ENCODE peak calls at places on chromosomes 11 and 22, in six cellular contexts. N, X, I, L, W and K are unnamed samples.

GRCh38 chr22:29116397-29117123 is 43.7 kb downstream of the KREMEN1 start:
- DNase-seq in N (no peak), X (no peak), I (no peak), L (no peak), W (no peak), K (no peak)

GRCh38 chr11:85182437-85183109 is 444.6 kb downstream of the DLG2 start:
- DNase-seq in N (peak; percentile 44), X (peak; percentile 59), I (no peak), L (no peak), W (no peak), K (peak; percentile 18)

GRCh38 chr11:65445604-65446445 is 23.2 kb downstream of the NEAT1 start:
- DNase-seq in N (peak; percentile 24), X (peak; percentile 38), I (peak; percentile 29), L (peak; percentile 90), W (peak; percentile 78), K (no peak)

GRCh38 chr22:42651134-42651533 is 1.9 kb upstream of the CYB5R3 start:
- DNase-seq in N (no peak), X (peak; percentile 18), I (no peak), L (no peak), W (no peak), K (peak; percentile 24)

GRCh38 chr11:12376259-12376971 is 956 bp upstream of the PARVA start:
- DNase-seq in N (no peak), X (peak; percentile 74), I (no peak), L (peak; percentile 88), W (no peak), K (no peak)

GRCh38 chr22:48236261-48236660 is 1473.8 kb downstream of the TBC1D22A start:
- DNase-seq in N (no peak), X (no peak), I (no peak), L (no peak), W (no peak), K (no peak)

GRCh38 chr11:14378171-14378570 is 19.2 kb upstream of the RRAS2 start:
- DNase-seq in N (no peak), X (no peak), I (no peak), L (no peak), W (no peak), K (no peak)

GRCh38 chr11:69491071-69492031 is 9.9 kb downstream of the LINC01488 start:
- DNase-seq in N (no peak), X (no peak), I (no peak), L (no peak), W (peak; percentile 71), K (no peak)

GRCh38 chr11:66956689-66957290 is 1.4 kb downstream of the PC start:
- DNase-seq in N (no peak), X (peak; percentile 87), I (no peak), L (no peak), W (no peak), K (peak; percentile 43)

GRCh38 chr11:67439321-67440228 is 2.1 kb upstream of the PTPRCAP start:
- DNase-seq in N (peak; percentile 31), X (peak; percentile 10), I (no peak), L (no peak), W (no peak), K (peak; percentile 45)

GRCh38 chr11:14029971-14030531 is 67.5 kb downstream of the SPON1 start:
- DNase-seq in N (no peak), X (no peak), I (peak; percentile 87), L (no peak), W (no peak), K (peak; percentile 46)

GRCh38 chr22:48097723-48098122 is 1335.3 kb downstream of the TBC1D22A start:
- DNase-seq in N (peak; percentile 60), X (no peak), I (no peak), L (no peak), W (no peak), K (no peak)

GRCh38 chr11:66686801-66687750 is 9.4 kb upstream of the RBM4B start:
- DNase-seq in N (no peak), X (no peak), I (no peak), L (peak; percentile 88), W (peak; percentile 57), K (no peak)

GRCh38 chr11:106173291-106173690 is 95.8 kb downstream of the AASDHPPT start:
- DNase-seq in N (no peak), X (no peak), I (no peak), L (no peak), W (no peak), K (no peak)

GRCh38 chr11:58286249-58286648 is 18.2 kb upstream of the OR10W1 start:
- DNase-seq in N (peak; percentile 42), X (peak; percentile 27), I (no peak), L (no peak), W (no peak), K (peak; percentile 38)

GRCh38 chr11:117953029-117953671 is 23.9 kb upstream of the TMPRSS13 start:
- DNase-seq in N (no peak), X (no peak), I (peak; percentile 15), L (no peak), W (peak; percentile 34), K (no peak)

GRCh38 chr11:124535552-124536232 is 7.8 kb downstream of the OR8B12 start:
- DNase-seq in N (no peak), X (no peak), I (no peak), L (no peak), W (no peak), K (no peak)

GRCh38 chr22:46417268-46417580 is 81.7 kb downstream of the TRMU start:
- DNase-seq in N (no peak), X (no peak), I (no peak), L (no peak), W (no peak), K (no peak)

GRCh38 chr11:111225871-111226270 is 19.7 kb upstream of the POU2AF2 start:
- DNase-seq in N (no peak), X (no peak), I (no peak), L (no peak), W (no peak), K (no peak)

GRCh38 chr11:11843233-11843632 is 1.5 kb downstream of the USP47 start:
- DNase-seq in N (peak; percentile 36), X (peak; percentile 73), I (no peak), L (no peak), W (no peak), K (no peak)

GRCh38 chr22:38412435-38413084 is 42.4 kb downstream of the KCNJ4 start:
- DNase-seq in N (no peak), X (no peak), I (peak; percentile 25), L (peak; percentile 82), W (peak; percentile 74), K (peak; percentile 46)

GRCh38 chr11:110479070-110479444 is 49.3 kb downstream of the FDX1 start:
- DNase-seq in N (no peak), X (peak; percentile 12), I (no peak), L (no peak), W (no peak), K (no peak)

GRCh38 chr11:123069878-123070821 is 8.2 kb upstream of the HSPA8 start:
- DNase-seq in N (peak; percentile 70), X (no peak), I (no peak), L (no peak), W (no peak), K (no peak)

GRCh38 chr11:73154178-73154577 is 12.1 kb upstream of the FCHSD2 start:
- DNase-seq in N (peak; percentile 96), X (no peak), I (no peak), L (peak; percentile 77), W (peak; percentile 83), K (no peak)

GRCh38 chr11:488062-488461 is 19.0 kb downstream of the RNH1 start:
- DNase-seq in N (no peak), X (no peak), I (no peak), L (no peak), W (no peak), K (no peak)

GRCh38 chr11:133928628-133929059 is 28.1 kb downstream of the IGSF9B start:
- DNase-seq in N (no peak), X (no peak), I (no peak), L (no peak), W (no peak), K (peak; percentile 43)

GRCh38 chr11:104041792-104042191 is 5.4 kb downstream of the DDI1 start:
- DNase-seq in N (no peak), X (no peak), I (no peak), L (no peak), W (no peak), K (no peak)

GRCh38 chr11:118924591-118925585 is 838 bp downstream of the BCL9L start:
- DNase-seq in N (peak; percentile 58), X (no peak), I (no peak), L (peak; percentile 95), W (peak; percentile 92), K (peak; percentile 50)

GRCh38 chr11:3162410-3163240 is 2.5 kb downstream of the OSBPL5 start:
- DNase-seq in N (no peak), X (no peak), I (no peak), L (no peak), W (peak; percentile 68), K (no peak)

GRCh38 chr11:76512851-76513653 is 68.2 kb downstream of the EMSY start:
- DNase-seq in N (peak; percentile 7), X (peak; percentile 62), I (no peak), L (no peak), W (no peak), K (no peak)
- TF ChIP-seq CTCF in N (peak; percentile 17), X (peak; percentile 46), I (no peak), L (no peak), W (peak; percentile 13), K (no peak)

GRCh38 chr22:26023104-26023775 is 146.0 kb upstream of the SEZ6L start:
- DNase-seq in N (no peak), X (no peak), I (no peak), L (no peak), W (no peak), K (no peak)
- TF ChIP-seq CTCF in N (no peak), X (no peak), I (no peak), L (no peak), W (no peak), K (no peak)

GRCh38 chr11:1541474-1542204 is 30.4 kb downstream of the DUSP8 start:
- DNase-seq in N (no peak), X (no peak), I (no peak), L (no peak), W (no peak), K (no peak)
- TF ChIP-seq CTCF in N (no peak), X (no peak), I (no peak), L (no peak), W (no peak), K (no peak)

GRCh38 chr11:74696488-74696887 is 34.7 kb downstream of the CHRDL2 start:
- DNase-seq in N (no peak), X (no peak), I (no peak), L (no peak), W (no peak), K (no peak)

GRCh38 chr11:74694536-74694935 is 36.7 kb downstream of the CHRDL2 start:
- DNase-seq in N (no peak), X (no peak), I (no peak), L (no peak), W (no peak), K (no peak)

GRCh38 chr11:74695705-74696280 is 35.4 kb downstream of the CHRDL2 start:
- DNase-seq in N (no peak), X (no peak), I (no peak), L (no peak), W (no peak), K (no peak)

GRCh38 chr11:74693531-74693930 is 37.7 kb downstream of the CHRDL2 start:
- DNase-seq in N (no peak), X (no peak), I (no peak), L (no peak), W (no peak), K (no peak)

DNA sequence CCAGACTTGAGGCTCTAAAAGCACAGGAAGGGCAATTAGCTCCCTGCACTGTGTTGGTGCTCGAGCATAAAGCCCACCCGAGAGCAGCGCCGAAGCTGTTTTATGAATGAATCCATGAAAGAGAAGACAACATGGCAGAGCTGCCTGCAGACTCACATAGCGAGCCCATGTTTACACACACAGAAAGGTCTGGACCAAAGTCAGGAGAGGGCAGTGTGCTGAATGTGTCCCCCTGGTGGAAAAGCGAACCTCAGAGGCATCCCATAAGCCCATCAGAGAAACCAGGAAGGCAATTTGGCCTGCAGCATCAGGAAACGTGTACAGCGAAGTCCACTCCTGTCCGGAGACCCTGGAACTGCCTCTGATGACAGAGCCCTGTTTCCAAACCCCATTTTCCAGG is 37.1 kb downstream of the CHRDL2 start:
- DNase-seq in N (no peak), X (no peak), I (no peak), L (no peak), W (no peak), K (no peak)
- TF ChIP-seq CTCF in N (no peak), X (peak; percentile 33), I (no peak), L (no peak), W (no peak), K (no peak)